ENCODE peak calls at places on chromosome 15, in four cellular contexts. E is NCI-H510A treated with DMSO at 0.1 percent for 48 hours, C is NCI-H774, I is aorta. B is an unnamed sample.

GRCh38 chr15:34795267-34796081 is at the start of gene ACTC1:
- DNase-seq in E (no peak), C (no peak), I (peak), B (no peak)

GRCh38 chr15:47218295-47218694 is 499.0 kb upstream of the SEMA6D start:
- DNase-seq in E (no peak), C (no peak), I (no peak), B (no peak)

GRCh38 chr15:82688691-82689090 is 21.0 kb downstream of the AP3B2 start:
- DNase-seq in E (no peak), C (no peak), I (no peak), B (no peak)

GRCh38 chr15:29970402-29970695 is 112.4 kb upstream of the GOLGA8J start:
- DNase-seq in E (no peak), C (no peak), I (no peak), B (no peak)

GRCh38 chr15:76200641-76201105 is 110.6 kb downstream of the ETFA start:
- DNase-seq in E (no peak), C (no peak), I (no peak), B (no peak)

GRCh38 chr15:79543097-79543496 is 111.0 kb downstream of the MINAR1 start:
- DNase-seq in E (no peak), C (no peak), I (no peak), B (no peak)

GRCh38 chr15:22884344-22884743 is 45.9 kb downstream of the NIPA2 start:
- DNase-seq in E (no peak), C (no peak), I (no peak), B (no peak)

GRCh38 chr15:90871097-90871715 is 2.8 kb downstream of the FURIN start:
- DNase-seq in E (peak), C (no peak), I (peak), B (no peak)

GRCh38 chr15:81002254-81003022 is 1.7 kb downstream of the TLNRD1 start:
- DNase-seq in E (peak), C (no peak), I (peak), B (no peak)

GRCh38 chr15:88646951-88647350 is 8.1 kb downstream of the ISG20 start:
- DNase-seq in E (no peak), C (no peak), I (no peak), B (no peak)

GRCh38 chr15:33008284-33009011 is 186.1 kb downstream of the FMN1 start:
- DNase-seq in E (no peak), C (no peak), I (no peak), B (no peak)